ENCODE peak calls at places on chromosomes 13 and 19, in ten cellular contexts. M is bronchial epithelial cell; I is lung; A is activated naive CD4-positive, alpha-beta T cell treated with anti-CD3 and anti-CD28 coated beads, Interleukin-2, amount 50 U/mL, for 16 hours; C is amniotic epithelial cell; N is fibroblast of lung; X is HEK293T; G is heart right ventricle; R is A172; W is anterior cingulate cortex. T is an unnamed sample.

GRCh38 chr19:47497073-47497766 is 13.2 kb upstream of the KPTN start:
- DNase-seq in A (no peak), W (peak), I (no peak), G (no peak), R (no peak), C (no peak), N (no peak), M (no peak), X (no peak), T (no peak)

GRCh38 chr19:56393119-56394012 is at the start of gene ZNF582:
- DNase-seq in C (peak), X (peak), M (peak), R (peak), N (peak), I (peak), G (peak), A (peak), W (peak), T (peak)

GRCh38 chr13:79770056-79770455 is 289.1 kb downstream of the NDFIP2 start:
- DNase-seq in M (no peak), C (peak), X (no peak), G (no peak), W (no peak), A (no peak), N (no peak), R (no peak), I (no peak), T (no peak)

GRCh38 chr19:54489341-54489740 is 13.3 kb upstream of the LAIR2 start:
- DNase-seq in R (no peak), I (no peak), W (no peak), C (no peak), N (no peak), A (no peak), M (no peak), G (no peak), X (no peak), T (no peak)

GRCh38 chr19:18915639-18916038 is 3.5 kb downstream of the COPE start:
- DNase-seq in A (peak), I (no peak), X (no peak), C (peak), G (no peak), M (peak), R (peak), W (peak), N (peak), T (peak)

GRCh38 chr19:30408734-30409301 is 36.6 kb downstream of the ZNF536 start:
- DNase-seq in R (no peak), I (no peak), G (no peak), A (no peak), M (no peak), W (no peak), N (no peak), C (no peak), X (no peak), T (no peak)

GRCh38 chr13:52738719-52739467 is 727 bp downstream of the CNMD start:
- DNase-seq in M (no peak), C (no peak), X (no peak), G (no peak), R (no peak), A (peak), W (peak), N (no peak), I (no peak), T (no peak)

GRCh38 chr13:48660356-48661076 is 6.8 kb downstream of the CYSLTR2 start:
- DNase-seq in M (no peak), G (no peak), N (no peak), X (no peak), R (no peak), A (no peak), W (no peak), I (no peak), C (peak), T (no peak)

GRCh38 chr19:40143612-40144011 is 47.6 kb upstream of the MAP3K10 start:
- DNase-seq in A (peak), R (no peak), W (peak), M (no peak), I (no peak), C (no peak), G (peak), N (peak), X (no peak), T (no peak)

GRCh38 chr19:29421186-29421525 is 104.6 kb upstream of the VSTM2B start:
- DNase-seq in M (no peak), X (no peak), W (no peak), C (no peak), R (no peak), I (no peak), A (no peak), G (no peak), N (no peak), T (no peak)

GRCh38 chr19:1360818-1361461 is 22.8 kb upstream of the NDUFS7 start:
- DNase-seq in C (peak), M (peak), X (peak), N (peak), I (peak), G (peak), W (peak), R (peak), A (no peak), T (peak)

GRCh38 chr13:27264181-27264580 is 6.4 kb upstream of the RASL11A start:
- DNase-seq in I (no peak), X (no peak), R (no peak), G (no peak), W (peak), N (peak), M (no peak), A (no peak), C (peak), T (no peak)

GRCh38 chr19:57363734-57364181 is 407 bp downstream of the TRAPPC2B start:
- DNase-seq in G (no peak), W (no peak), R (peak), N (no peak), X (peak), M (no peak), I (no peak), A (peak), C (peak), T (no peak)

GRCh38 chr19:2275588-2276428 is 6.2 kb downstream of the PEAK3 start:
- DNase-seq in C (no peak), N (no peak), W (no peak), X (no peak), M (no peak), G (peak), I (peak), R (no peak), A (no peak), T (no peak)

GRCh38 chr19:44212865-44213346 is 574 bp downstream of the ZNF227 start:
- DNase-seq in M (peak), I (no peak), R (peak), A (no peak), G (no peak), W (peak), X (peak), C (peak), N (peak), T (peak)

GRCh38 chr19:38009650-38010229 is 102.7 kb downstream of the SIPA1L3 start:
- DNase-seq in N (no peak), W (no peak), I (no peak), G (no peak), C (no peak), X (no peak), R (no peak), M (no peak), A (no peak), T (no peak)

T was measured in mammary epithelial cell.